ENCODE peak calls at places on chromosomes 4 and X, in four cellular contexts. G is T-helper 2 cell; J is stimulated activated naive CD4-positive, alpha-beta T cell treated with Interleukin-2 at 50 U/mL for 16 hours; B is HEK293T. D is an unnamed sample.

GRCh38 chr4:8274772-8275241 is 5.3 kb downstream of the HTRA3 start:
- DNase-seq in J (no peak), B (no peak), G (no peak), D (no peak)

GRCh38 chr4:124555959-124556358 is 156.6 kb downstream of the ANKRD50 start:
- DNase-seq in B (no peak), J (no peak), G (no peak), D (no peak)

GRCh38 chr4:44927361-44928061 is 201.2 kb upstream of the GNPDA2 start:
- DNase-seq in J (no peak), B (peak; percentile 5), G (no peak), D (no peak)

GRCh38 chrX:21770631-21771321 is 12.9 kb upstream of the SMPX start:
- DNase-seq in B (no peak), J (no peak), G (no peak), D (no peak)

GRCh38 chr4:1494416-1495315 is 88.4 kb upstream of the NKX1-1 start:
- DNase-seq in B (no peak), J (no peak), G (no peak), D (no peak)

GRCh38 chr4:83503974-83504373 is 19.1 kb upstream of the ABRAXAS1 start:
- DNase-seq in G (no peak), B (no peak), J (no peak), D (no peak)

GRCh38 chr4:108762559-108763225 is at the start of gene ETNPPL:
- DNase-seq in J (peak; percentile 2), G (no peak), B (peak; percentile 66), D (peak; percentile 4)

GRCh38 chrX:24153175-24153795 is 3.8 kb downstream of the ZFX start:
- DNase-seq in J (no peak), B (no peak), G (peak; percentile 19), D (no peak)

GRCh38 chrX:151151668-151152267 is 24.6 kb upstream of the GPR50 start:
- DNase-seq in B (peak; percentile 66), G (no peak), J (no peak), D (peak; percentile 45)

GRCh38 chr4:106034751-106035150 is 139.5 kb downstream of the NPNT start:
- DNase-seq in B (no peak), J (no peak), G (no peak), D (no peak)

GRCh38 chr4:10697071-10697470 is 12.5 kb upstream of the CLNK start:
- DNase-seq in G (no peak), J (no peak), B (no peak), D (no peak)

GRCh38 chr4:54185871-54186270 is 43.2 kb upstream of the PDGFRA start:
- DNase-seq in J (no peak), G (no peak), B (no peak), D (no peak)

GRCh38 chr4:42331914-42332368 is 65.3 kb upstream of the SHISA3 start:
- DNase-seq in B (no peak), J (no peak), G (no peak), D (no peak)

GRCh38 chr4:183395395-183395794 is 49.0 kb upstream of the CDKN2AIP start:
- DNase-seq in G (no peak), J (no peak), B (no peak), D (no peak)

D was measured in B cell.